ENCODE peak calls at places on chromosomes 4 and X, in seven cellular contexts. One of them, this sample, is unnamed. For H3K9me3, the result is how much of the 10 kb centered on the place peaks cover.

GRCh38 chrX:12929701-12930100 is 23.3 kb downstream of the TLR8 start:
- DNase-seq in heart left ventricle: no peak
- DNase-seq in cardiac muscle cell: no peak
- DNase-seq in tibial artery: no peak
- DNase-seq in Panc1: no peak
- DNase-seq in CD4-positive, CD25-positive, alpha-beta regulatory T cell: no peak
- DNase-seq in left ventricle myocardium inferior: no peak
- DNase-seq in this sample: no peak

GRCh38 chr4:25865586-25865985 is 2.8 kb upstream of the SEL1L3 start:
- DNase-seq in heart left ventricle: no peak
- DNase-seq in cardiac muscle cell: peak
- DNase-seq in tibial artery: no peak
- DNase-seq in Panc1: no peak
- DNase-seq in CD4-positive, CD25-positive, alpha-beta regulatory T cell: no peak
- DNase-seq in left ventricle myocardium inferior: no peak
- DNase-seq in this sample: no peak

GRCh38 chr4:67886281-67886680 is 2.5 kb upstream of the TMPRSS11D start:
- DNase-seq in heart left ventricle: no peak
- DNase-seq in cardiac muscle cell: peak
- DNase-seq in tibial artery: no peak
- DNase-seq in Panc1: peak
- DNase-seq in CD4-positive, CD25-positive, alpha-beta regulatory T cell: no peak
- DNase-seq in left ventricle myocardium inferior: no peak
- DNase-seq in this sample: no peak

GRCh38 chr4:180832086-180832485 is 1411.1 kb upstream of the TENM3 start:
- DNase-seq in heart left ventricle: no peak
- DNase-seq in cardiac muscle cell: no peak
- DNase-seq in tibial artery: no peak
- DNase-seq in Panc1: no peak
- DNase-seq in CD4-positive, CD25-positive, alpha-beta regulatory T cell: no peak
- DNase-seq in left ventricle myocardium inferior: no peak
- DNase-seq in this sample: no peak

GRCh38 chr4:119025916-119026661 is 109.5 kb upstream of the MYOZ2 start:
- DNase-seq in heart left ventricle: no peak
- DNase-seq in cardiac muscle cell: peak
- DNase-seq in tibial artery: peak
- DNase-seq in Panc1: peak
- DNase-seq in CD4-positive, CD25-positive, alpha-beta regulatory T cell: no peak
- DNase-seq in left ventricle myocardium inferior: no peak
- DNase-seq in this sample: no peak

GRCh38 chr4:87192155-87192919 is 28.1 kb downstream of the KLHL8 start:
- DNase-seq in heart left ventricle: no peak
- DNase-seq in cardiac muscle cell: peak
- DNase-seq in tibial artery: no peak
- DNase-seq in Panc1: no peak
- DNase-seq in CD4-positive, CD25-positive, alpha-beta regulatory T cell: no peak
- DNase-seq in left ventricle myocardium inferior: no peak
- DNase-seq in this sample: no peak

GRCh38 chr4:123924536-123924935 is 527.9 kb downstream of the SPRY1 start:
- DNase-seq in heart left ventricle: no peak
- DNase-seq in cardiac muscle cell: peak
- DNase-seq in tibial artery: no peak
- DNase-seq in Panc1: no peak
- DNase-seq in CD4-positive, CD25-positive, alpha-beta regulatory T cell: no peak
- DNase-seq in left ventricle myocardium inferior: no peak
- DNase-seq in this sample: no peak

GRCh38 chr4:5755161-5755560 is 44.2 kb downstream of the EVC start:
- DNase-seq in heart left ventricle: no peak
- DNase-seq in cardiac muscle cell: no peak
- DNase-seq in tibial artery: peak
- DNase-seq in Panc1: no peak
- DNase-seq in CD4-positive, CD25-positive, alpha-beta regulatory T cell: no peak
- DNase-seq in left ventricle myocardium inferior: no peak
- DNase-seq in this sample: no peak

GRCh38 chr4:147723316-147723715 is 8.6 kb upstream of the ARHGAP10 start:
- DNase-seq in heart left ventricle: no peak
- DNase-seq in cardiac muscle cell: peak
- DNase-seq in tibial artery: peak
- DNase-seq in Panc1: no peak
- DNase-seq in CD4-positive, CD25-positive, alpha-beta regulatory T cell: no peak
- DNase-seq in left ventricle myocardium inferior: no peak
- DNase-seq in this sample: no peak

GRCh38 chr4:15736514-15737050 is 33.7 kb downstream of the BST1 start:
- DNase-seq in heart left ventricle: no peak
- DNase-seq in cardiac muscle cell: no peak
- DNase-seq in tibial artery: no peak
- DNase-seq in Panc1: no peak
- DNase-seq in CD4-positive, CD25-positive, alpha-beta regulatory T cell: no peak
- DNase-seq in left ventricle myocardium inferior: no peak
- DNase-seq in this sample: no peak

GRCh38 chrX:69133561-69134542 is 31.4 kb downstream of the PJA1 start:
- DNase-seq in heart left ventricle: no peak
- DNase-seq in cardiac muscle cell: peak
- DNase-seq in tibial artery: no peak
- DNase-seq in Panc1: no peak
- DNase-seq in CD4-positive, CD25-positive, alpha-beta regulatory T cell: no peak
- DNase-seq in left ventricle myocardium inferior: no peak
- DNase-seq in this sample: no peak

GRCh38 chr4:61273237-61273636 is 73.1 kb downstream of the ADGRL3 start:
- DNase-seq in heart left ventricle: no peak
- DNase-seq in cardiac muscle cell: peak
- DNase-seq in tibial artery: no peak
- DNase-seq in Panc1: no peak
- DNase-seq in CD4-positive, CD25-positive, alpha-beta regulatory T cell: no peak
- DNase-seq in left ventricle myocardium inferior: no peak
- DNase-seq in this sample: no peak

GRCh38 chrX:15751160-15751819 is 13.2 kb downstream of the CA5B start:
- DNase-seq in heart left ventricle: no peak
- DNase-seq in cardiac muscle cell: no peak
- DNase-seq in tibial artery: no peak
- DNase-seq in Panc1: no peak
- DNase-seq in CD4-positive, CD25-positive, alpha-beta regulatory T cell: peak
- DNase-seq in left ventricle myocardium inferior: no peak
- DNase-seq in this sample: no peak

GRCh38 chr4:8364848-8365350 is 75.6 kb downstream of the ACOX3 start:
- DNase-seq in heart left ventricle: no peak
- DNase-seq in cardiac muscle cell: no peak
- DNase-seq in tibial artery: no peak
- DNase-seq in Panc1: no peak
- DNase-seq in CD4-positive, CD25-positive, alpha-beta regulatory T cell: no peak
- DNase-seq in left ventricle myocardium inferior: no peak
- DNase-seq in this sample: no peak

GRCh38 chr4:40856836-40857362 is 107.1 kb downstream of the NSUN7 start:
- DNase-seq in heart left ventricle: peak
- DNase-seq in cardiac muscle cell: peak
- DNase-seq in tibial artery: peak
- DNase-seq in Panc1: no peak
- DNase-seq in CD4-positive, CD25-positive, alpha-beta regulatory T cell: peak
- DNase-seq in left ventricle myocardium inferior: peak
- DNase-seq in this sample: no peak

GRCh38 chrX:109393859-109394258 is 88.0 kb downstream of the GUCY2F start:
- DNase-seq in heart left ventricle: no peak
- DNase-seq in cardiac muscle cell: peak
- DNase-seq in tibial artery: no peak
- DNase-seq in Panc1: no peak
- DNase-seq in CD4-positive, CD25-positive, alpha-beta regulatory T cell: no peak
- DNase-seq in left ventricle myocardium inferior: no peak
- DNase-seq in this sample: no peak

GRCh38 chr4:55117511-55117910 is 7.9 kb downstream of the KDR start:
- DNase-seq in heart left ventricle: no peak
- DNase-seq in cardiac muscle cell: peak
- DNase-seq in tibial artery: no peak
- DNase-seq in Panc1: no peak
- DNase-seq in CD4-positive, CD25-positive, alpha-beta regulatory T cell: no peak
- DNase-seq in left ventricle myocardium inferior: no peak
- DNase-seq in this sample: no peak

GRCh38 chr4:74374128-74374527 is 9.2 kb downstream of the EREG start:
- DNase-seq in heart left ventricle: no peak
- DNase-seq in cardiac muscle cell: no peak
- DNase-seq in tibial artery: no peak
- DNase-seq in Panc1: no peak
- DNase-seq in CD4-positive, CD25-positive, alpha-beta regulatory T cell: no peak
- DNase-seq in left ventricle myocardium inferior: no peak
- DNase-seq in this sample: no peak

GRCh38 chr4:20675786-20676185 is 24.5 kb upstream of the PACRGL start:
- DNase-seq in heart left ventricle: no peak
- DNase-seq in cardiac muscle cell: no peak
- DNase-seq in tibial artery: no peak
- DNase-seq in Panc1: no peak
- DNase-seq in CD4-positive, CD25-positive, alpha-beta regulatory T cell: no peak
- DNase-seq in left ventricle myocardium inferior: no peak
- DNase-seq in this sample: no peak

GRCh38 chr4:12399781-12400180 is 971.1 kb upstream of the HS3ST1 start:
- DNase-seq in heart left ventricle: no peak
- DNase-seq in cardiac muscle cell: peak
- DNase-seq in tibial artery: no peak
- DNase-seq in Panc1: no peak
- DNase-seq in CD4-positive, CD25-positive, alpha-beta regulatory T cell: no peak
- DNase-seq in left ventricle myocardium inferior: no peak
- DNase-seq in this sample: no peak

DNA sequence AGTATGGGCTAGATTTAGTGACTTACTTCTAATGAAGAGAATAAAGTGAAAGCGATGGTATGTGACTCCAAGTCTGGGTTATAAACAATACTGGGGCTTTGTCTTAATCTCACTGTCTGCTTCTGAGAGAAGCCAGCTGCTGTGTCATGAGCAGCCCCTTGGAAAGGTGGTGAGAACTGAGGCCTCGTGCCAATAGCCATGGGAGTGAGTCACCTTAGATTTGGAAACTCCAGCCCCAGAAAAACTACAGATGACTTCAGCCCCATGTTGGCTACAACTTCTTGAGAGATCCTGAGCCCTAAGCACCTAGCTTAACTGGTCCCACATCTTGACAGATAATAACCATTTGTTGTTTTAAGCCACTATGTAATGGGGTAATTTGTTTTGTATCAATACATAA is 77.6 kb downstream of the CWH43 start:
- DNase-seq in heart left ventricle: no peak
- DNase-seq in cardiac muscle cell: no peak
- DNase-seq in tibial artery: no peak
- DNase-seq in Panc1: no peak
- DNase-seq in CD4-positive, CD25-positive, alpha-beta regulatory T cell: no peak
- DNase-seq in left ventricle myocardium inferior: no peak
- DNase-seq in this sample: no peak
- H3K9me3 ChIP-seq in heart left ventricle: under half
- H3K9me3 ChIP-seq in cardiac muscle cell: under half
- H3K9me3 ChIP-seq in tibial artery: under half
- H3K9me3 ChIP-seq in Panc1: under half
- H3K9me3 ChIP-seq in CD4-positive, CD25-positive, alpha-beta regulatory T cell: under half
- H3K9me3 ChIP-seq in left ventricle myocardium inferior: under half
- H3K9me3 ChIP-seq in this sample: under half

DNA sequence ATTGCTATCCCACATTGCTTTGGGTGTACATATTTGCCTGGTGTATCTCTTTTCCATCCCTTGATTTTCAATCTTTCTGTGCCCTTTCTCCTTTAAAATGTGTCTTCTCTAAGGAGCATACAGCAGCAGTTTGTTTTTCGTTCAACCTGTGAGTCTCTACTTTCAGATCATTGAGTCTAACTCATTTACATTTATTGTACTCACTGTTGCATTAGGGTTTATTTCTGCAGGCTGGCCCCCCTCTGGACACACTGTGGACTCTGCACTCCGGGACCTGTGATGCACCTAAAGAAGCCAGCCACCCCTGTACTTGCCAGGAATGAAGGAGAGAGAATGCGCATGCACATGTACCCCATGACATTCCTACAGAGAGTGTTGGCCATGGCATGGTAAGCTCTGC is 93.0 kb downstream of the FAM53A start:
- DNase-seq in heart left ventricle: no peak
- DNase-seq in cardiac muscle cell: no peak
- DNase-seq in tibial artery: no peak
- DNase-seq in Panc1: no peak
- DNase-seq in CD4-positive, CD25-positive, alpha-beta regulatory T cell: no peak
- DNase-seq in left ventricle myocardium inferior: no peak
- DNase-seq in this sample: no peak
- H3K9me3 ChIP-seq in heart left ventricle: under half
- H3K9me3 ChIP-seq in cardiac muscle cell: under half
- H3K9me3 ChIP-seq in tibial artery: under half
- H3K9me3 ChIP-seq in Panc1: under half
- H3K9me3 ChIP-seq in CD4-positive, CD25-positive, alpha-beta regulatory T cell: under half
- H3K9me3 ChIP-seq in left ventricle myocardium inferior: under half
- H3K9me3 ChIP-seq in this sample: under half

GRCh38 chr4:11118513-11118912 is 310.2 kb downstream of the HS3ST1 start:
- DNase-seq in heart left ventricle: no peak
- DNase-seq in cardiac muscle cell: no peak
- DNase-seq in tibial artery: no peak
- DNase-seq in Panc1: no peak
- DNase-seq in CD4-positive, CD25-positive, alpha-beta regulatory T cell: no peak
- DNase-seq in left ventricle myocardium inferior: no peak
- DNase-seq in this sample: no peak

GRCh38 chr4:11120435-11120834 is 308.3 kb downstream of the HS3ST1 start:
- DNase-seq in heart left ventricle: no peak
- DNase-seq in cardiac muscle cell: no peak
- DNase-seq in tibial artery: no peak
- DNase-seq in Panc1: no peak
- DNase-seq in CD4-positive, CD25-positive, alpha-beta regulatory T cell: no peak
- DNase-seq in left ventricle myocardium inferior: no peak
- DNase-seq in this sample: no peak

GRCh38 chr4:11119474-11119873 is 309.2 kb downstream of the HS3ST1 start:
- DNase-seq in heart left ventricle: no peak
- DNase-seq in cardiac muscle cell: no peak
- DNase-seq in tibial artery: no peak
- DNase-seq in Panc1: no peak
- DNase-seq in CD4-positive, CD25-positive, alpha-beta regulatory T cell: no peak
- DNase-seq in left ventricle myocardium inferior: no peak
- DNase-seq in this sample: no peak
- H3K9me3 ChIP-seq in heart left ventricle: under half
- H3K9me3 ChIP-seq in cardiac muscle cell: under half
- H3K9me3 ChIP-seq in tibial artery: under half
- H3K9me3 ChIP-seq in Panc1: under half
- H3K9me3 ChIP-seq in CD4-positive, CD25-positive, alpha-beta regulatory T cell: under half
- H3K9me3 ChIP-seq in left ventricle myocardium inferior: under half
- H3K9me3 ChIP-seq in this sample: under half

GRCh38 chrX:135737361-135738071 is 24.1 kb downstream of the CT45A1 start:
- DNase-seq in heart left ventricle: no peak
- DNase-seq in cardiac muscle cell: peak
- DNase-seq in tibial artery: no peak
- DNase-seq in Panc1: no peak
- DNase-seq in CD4-positive, CD25-positive, alpha-beta regulatory T cell: peak
- DNase-seq in left ventricle myocardium inferior: no peak
- DNase-seq in this sample: no peak

GRCh38 chrX:135740683-135741149 is 27.3 kb downstream of the CT45A3 start:
- DNase-seq in heart left ventricle: no peak
- DNase-seq in cardiac muscle cell: peak
- DNase-seq in tibial artery: peak
- DNase-seq in Panc1: no peak
- DNase-seq in CD4-positive, CD25-positive, alpha-beta regulatory T cell: peak
- DNase-seq in left ventricle myocardium inferior: no peak
- DNase-seq in this sample: peak

DNA sequence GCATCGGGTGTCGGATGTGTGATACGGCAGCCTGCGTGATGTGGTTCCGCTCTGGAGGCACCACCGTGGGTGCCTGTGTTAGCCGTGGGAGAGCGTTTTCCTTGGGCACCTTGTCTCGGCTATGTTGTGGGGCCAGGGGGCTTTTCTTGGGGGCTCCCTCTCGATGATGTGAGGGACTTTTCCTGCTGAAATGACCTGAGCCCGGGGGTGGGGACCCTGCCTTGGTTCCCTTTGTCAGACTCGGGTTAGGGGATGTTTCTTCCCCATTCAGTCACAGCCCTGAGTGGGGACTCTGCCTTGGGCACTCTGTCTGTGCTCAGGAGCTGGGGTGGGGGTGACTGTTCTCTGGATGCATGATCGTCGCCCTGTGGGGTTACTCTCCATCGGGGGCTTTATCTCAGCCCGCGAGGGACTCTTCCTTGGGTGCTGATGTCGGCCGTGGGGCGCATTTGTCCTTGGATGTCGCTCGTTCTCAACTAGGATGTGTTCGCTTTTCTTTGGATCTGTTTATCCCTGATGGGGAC is 26.7 kb downstream of the CT45A3 start:
- DNase-seq in heart left ventricle: no peak
- DNase-seq in cardiac muscle cell: no peak
- DNase-seq in tibial artery: no peak
- DNase-seq in Panc1: no peak
- DNase-seq in CD4-positive, CD25-positive, alpha-beta regulatory T cell: no peak
- DNase-seq in left ventricle myocardium inferior: no peak
- DNase-seq in this sample: no peak
- H3K9me3 ChIP-seq in heart left ventricle: under half
- H3K9me3 ChIP-seq in cardiac muscle cell: under half
- H3K9me3 ChIP-seq in tibial artery: under half
- H3K9me3 ChIP-seq in Panc1: under half
- H3K9me3 ChIP-seq in CD4-positive, CD25-positive, alpha-beta regulatory T cell: under half
- H3K9me3 ChIP-seq in left ventricle myocardium inferior: under half
- H3K9me3 ChIP-seq in this sample: under half